ENCODE peak calls at places on chromosomes 4 and X, in eight cellular contexts. M is endodermal cell, K is IMR-90, V is bronchial epithelial cell, F is left ventricle myocardium inferior, E is body of pancreas, U is upper lobe of right lung, O is Peyer's patch. L is an unnamed sample. For H3K36me3, the result is how much of the 10 kb centered on the place peaks cover.

GRCh38 chr4:127856485-127857447 is 23.9 kb upstream of the PLK4 start:
- DNase-seq in O (no peak), V (peak), K (peak), F (no peak), U (no peak), E (no peak), M (no peak), L (no peak)

GRCh38 chr4:101953949-101954348 is 163.4 kb downstream of the BANK1 start:
- DNase-seq in K (peak), V (peak), M (peak), E (no peak), O (no peak), F (no peak), U (no peak), L (peak)

GRCh38 chrX:88613338-88613737 is 133.7 kb upstream of the CPXCR1 start:
- DNase-seq in O (no peak), M (peak), K (no peak), U (no peak), E (no peak), V (no peak), F (no peak), L (no peak)

GRCh38 chr4:126395661-126396060 is 1080.9 kb downstream of the FAT4 start:
- DNase-seq in M (no peak), O (no peak), V (peak), F (no peak), U (no peak), E (no peak), K (peak), L (no peak)

GRCh38 chr4:109631709-109632108 is 71.5 kb downstream of the CASP6 start:
- DNase-seq in V (no peak), E (peak), K (peak), M (peak), U (no peak), O (no peak), F (no peak), L (no peak)

GRCh38 chr4:87853108-87853507 is 20.3 kb downstream of the MEPE start:
- DNase-seq in K (peak), U (no peak), M (no peak), F (no peak), E (no peak), O (no peak), V (peak), L (no peak)

GRCh38 chrX:9626379-9626778 is 139.3 kb downstream of the GPR143 start:
- DNase-seq in F (no peak), E (no peak), K (peak), O (no peak), U (no peak), M (no peak), V (no peak), L (no peak)

GRCh38 chr4:59553063-59553738 is 1646.9 kb upstream of the ADGRL3 start:
- DNase-seq in F (no peak), M (no peak), U (no peak), E (no peak), O (no peak), V (peak), K (no peak), L (no peak)

GRCh38 chr4:125303821-125304220 is 10.9 kb upstream of the FAT4 start:
- DNase-seq in K (no peak), O (no peak), F (no peak), E (no peak), M (no peak), U (no peak), V (no peak), L (no peak)

GRCh38 chrX:41689711-41690110 is 938 bp downstream of the GPR34 start:
- DNase-seq in F (no peak), U (no peak), V (no peak), O (no peak), E (no peak), K (no peak), M (no peak), L (no peak)

GRCh38 chr4:124152130-124152529 is 560.4 kb downstream of the ANKRD50 start:
- DNase-seq in O (no peak), K (no peak), U (no peak), F (no peak), M (no peak), E (no peak), V (no peak), L (no peak)

GRCh38 chrX:98931194-98931593 is 1478.9 kb downstream of the PCDH19 start:
- DNase-seq in E (no peak), M (no peak), V (no peak), F (no peak), K (no peak), U (no peak), O (no peak), L (no peak)

GRCh38 chr4:108030332-108030731 is 40.6 kb downstream of the HADH start:
- DNase-seq in M (peak), K (peak), U (no peak), O (peak), E (no peak), V (peak), F (no peak), L (peak)

GRCh38 chr4:183600189-183600685 is 58.7 kb downstream of the RWDD4 start:
- DNase-seq in K (no peak), F (no peak), V (no peak), E (no peak), M (peak), O (no peak), U (no peak), L (no peak)

GRCh38 chr4:74316397-74316796 is 8.1 kb downstream of the EPGN start:
- DNase-seq in V (peak), O (no peak), E (no peak), U (no peak), K (no peak), M (no peak), F (no peak), L (no peak)

GRCh38 chr4:114287079-114287696 is 307.7 kb upstream of the ARSJ start:
- DNase-seq in F (no peak), E (no peak), O (peak), U (no peak), V (peak), K (no peak), M (no peak), L (no peak)

GRCh38 chr4:43048570-43048969 is 156.1 kb downstream of the GRXCR1 start:
- DNase-seq in U (no peak), F (no peak), V (peak), M (peak), O (no peak), K (no peak), E (no peak), L (no peak)

GRCh38 chr4:39514888-39515401 is 12.3 kb downstream of the UGDH start:
- DNase-seq in V (peak), K (peak), O (peak), U (peak), M (no peak), E (peak), F (no peak), L (peak)

GRCh38 chr4:113316879-113317278 is 267.4 kb downstream of the ANK2 start:
- DNase-seq in U (no peak), O (peak), M (no peak), E (no peak), F (no peak), K (no peak), V (no peak), L (no peak)

GRCh38 chr4:53365121-53365485 is 758 bp downstream of the SCFD2 start:
- DNase-seq in O (no peak), U (no peak), K (peak), M (no peak), E (no peak), F (no peak), V (peak), L (peak)

GRCh38 chr4:19304028-19304427 is 947.7 kb upstream of the SLIT2 start:
- DNase-seq in V (peak), M (no peak), U (no peak), O (no peak), E (no peak), K (peak), F (no peak), L (no peak)

GRCh38 chr4:40998680-40999358 is 215.5 kb downstream of the APBB2 start:
- DNase-seq in U (no peak), O (peak), M (no peak), V (peak), F (no peak), E (no peak), K (peak), L (no peak)
- H3K36me3 ChIP-seq in U (under half), O (under half), M (under half), V (under half), F (under half), E (under half), K (under half), L (under half)

DNA sequence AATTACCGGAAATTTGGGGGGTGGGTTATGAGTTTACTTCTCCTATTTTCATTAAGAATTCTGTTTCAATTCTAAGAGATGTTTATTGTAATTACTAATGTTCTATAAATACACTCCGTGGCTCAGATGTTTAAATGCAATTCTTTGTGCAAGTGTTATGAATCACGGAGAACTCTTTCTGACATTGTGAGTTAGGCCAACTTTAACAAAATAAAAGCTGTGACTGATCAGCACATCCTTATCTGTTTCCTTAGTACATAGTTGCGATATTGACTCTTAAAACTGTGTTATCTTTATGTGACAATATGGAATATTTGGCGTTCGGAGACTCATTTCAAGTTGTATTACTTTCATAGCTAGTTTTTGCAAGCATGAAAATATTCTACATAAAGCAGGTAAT is 902 bp downstream of the KLHL4 start:
- DNase-seq in U (no peak), V (peak), O (no peak), F (no peak), E (no peak), M (no peak), K (peak), L (no peak)
- H3K4me3 ChIP-seq in U (peak), V (no peak), O (no peak), F (peak), E (no peak), M (peak), K (no peak), L (no peak)

GRCh38 chr4:139511320-139511719 is 44.7 kb downstream of the SETD7 start:
- DNase-seq in K (no peak), O (no peak), F (no peak), M (no peak), U (no peak), V (no peak), E (no peak), L (no peak)
- H3K36me3 ChIP-seq in K (under half), O (under half), F (half or more), M (half or more), U (half or more), V (under half), E (under half), L (under half)

DNA sequence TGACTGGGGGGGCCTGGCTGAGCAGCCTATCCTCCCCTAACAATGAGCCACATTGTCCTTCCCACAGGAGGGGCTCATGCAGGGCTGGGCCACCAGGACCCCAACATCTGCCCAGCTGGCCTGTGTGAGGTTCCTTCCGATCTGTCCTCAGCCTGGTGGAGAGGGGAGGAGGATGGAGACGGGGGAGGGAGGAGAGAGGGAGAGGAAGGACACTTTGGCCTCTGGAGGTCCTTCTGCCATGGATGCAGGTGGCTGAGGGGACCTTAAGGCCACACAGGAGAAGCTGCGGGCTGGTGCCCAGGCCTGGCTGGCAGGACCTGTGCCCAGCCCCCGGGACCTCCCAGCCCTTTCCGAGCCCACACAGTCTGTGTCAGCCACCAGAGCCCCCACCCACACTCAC is 52.8 kb upstream of the NKX1-1 start:
- DNase-seq in K (no peak), O (no peak), V (no peak), F (no peak), E (no peak), M (peak), U (peak), L (no peak)
- H3K4me3 ChIP-seq in K (no peak), O (no peak), V (no peak), F (no peak), E (no peak), M (no peak), U (no peak), L (no peak)

GRCh38 chr4:82839624-82840023 is 41.0 kb upstream of the SCD5 start:
- DNase-seq in F (no peak), U (no peak), E (no peak), M (no peak), V (no peak), K (peak), O (no peak), L (no peak)
- H3K36me3 ChIP-seq in F (half or more), U (half or more), E (under half), M (half or more), V (under half), K (half or more), O (under half), L (half or more)

GRCh38 chr4:163495900-163496299 is 1.4 kb downstream of the TMA16 start:
- DNase-seq in O (no peak), F (no peak), K (no peak), M (no peak), U (no peak), V (no peak), E (no peak), L (no peak)
- H3K4me3 ChIP-seq in O (no peak), F (peak), K (peak), M (peak), U (peak), V (peak), E (no peak), L (peak)

GRCh38 chrX:13283968-13284914 is 35.6 kb downstream of the ATXN3L start:
- DNase-seq in M (peak), E (no peak), U (no peak), K (peak), V (peak), F (no peak), O (no peak), L (peak)

GRCh38 chrX:13285229-13285628 is 34.6 kb downstream of the ATXN3L start:
- DNase-seq in M (no peak), E (no peak), U (no peak), O (no peak), F (no peak), K (no peak), V (no peak), L (no peak)

GRCh38 chrX:13281289-13281688 is 38.6 kb downstream of the ATXN3L start:
- DNase-seq in M (no peak), F (no peak), O (no peak), V (no peak), K (no peak), U (no peak), E (no peak), L (no peak)

GRCh38 chrX:13285693-13286092 is 34.2 kb downstream of the ATXN3L start:
- DNase-seq in K (no peak), M (peak), E (no peak), F (no peak), U (no peak), V (no peak), O (no peak), L (no peak)

DNA sequence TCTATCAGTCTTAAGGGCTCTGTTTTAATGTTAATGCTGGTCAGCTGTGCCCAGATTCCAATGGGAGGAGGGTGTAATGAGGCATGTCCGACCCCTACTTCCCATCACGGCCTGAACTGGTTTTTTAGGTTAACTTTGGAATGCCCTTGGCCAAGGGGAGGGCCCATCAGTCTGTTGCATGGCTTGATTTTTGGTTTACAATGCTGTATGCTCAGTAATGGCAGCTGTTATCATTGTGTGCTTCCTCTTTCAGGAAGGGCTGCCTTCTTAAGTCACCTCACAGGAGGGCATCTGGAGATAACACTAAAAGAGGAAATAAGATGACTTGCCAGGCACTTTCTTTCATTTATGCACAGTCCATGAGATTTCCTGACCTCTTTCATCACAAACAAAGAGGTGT is 36.3 kb downstream of the ATXN3L start:
- DNase-seq in U (no peak), F (no peak), K (no peak), O (no peak), V (no peak), E (no peak), M (peak), L (peak)
- H3K36me3 ChIP-seq in U (under half), F (under half), K (under half), O (under half), V (under half), E (under half), M (under half), L (under half)

L was measured in HAP-1.